ENCODE peak calls at places on chromosome 3, in five cellular contexts. U is GM13976; M is COLO829; L is activated T-helper 1 cell treated with anti-CD3 and anti-CD28 coated beads, Interleukin-2, amount 50 U/mL, for 16 hours; J is KBM-7. Q is an unnamed sample.

GRCh38 chr3:101676765-101677435 is at the start of gene ZBTB11:
- DNase-seq in L (peak; percentile 100), U (peak; percentile 96), M (peak; percentile 100), J (peak; percentile 99), Q (no peak)

GRCh38 chr3:132222868-132223538 is 94.2 kb upstream of the ACP3 start:
- DNase-seq in U (no peak), J (no peak), L (no peak), M (no peak), Q (no peak)

GRCh38 chr3:151630035-151630434 is 103.7 kb upstream of the AADACL2 start:
- DNase-seq in M (no peak), J (no peak), L (no peak), U (no peak), Q (no peak)

GRCh38 chr3:14793126-14793857 is 25.5 kb upstream of the FGD5 start:
- DNase-seq in M (no peak), J (no peak), U (no peak), L (no peak), Q (no peak)

GRCh38 chr3:167886690-167887089 is 151.2 kb downstream of the SERPINI1 start:
- DNase-seq in M (no peak), L (no peak), U (no peak), J (no peak), Q (no peak)

GRCh38 chr3:90062631-90063200 is 955.3 kb downstream of the EPHA3 start:
- DNase-seq in J (no peak), M (no peak), L (no peak), U (no peak), Q (peak; percentile 18)

GRCh38 chr3:79415351-79415750 is 352.4 kb downstream of the ROBO1 start:
- DNase-seq in L (no peak), J (no peak), M (no peak), U (no peak), Q (no peak)

GRCh38 chr3:47238017-47238416 is 44.6 kb downstream of the KIF9 start:
- DNase-seq in M (no peak), L (no peak), U (no peak), J (no peak), Q (no peak)

GRCh38 chr3:189395825-189396224 is 224.1 kb downstream of the TPRG1 start:
- DNase-seq in L (no peak), M (no peak), U (no peak), J (no peak), Q (no peak)

GRCh38 chr3:158912621-158913020 is 110.8 kb downstream of the MFSD1 start:
- DNase-seq in L (no peak), J (no peak), M (no peak), U (no peak), Q (no peak)

GRCh38 chr3:187714404-187714979 is 12.1 kb upstream of the RTP2 start:
- DNase-seq in M (peak; percentile 95), U (peak; percentile 72), J (peak; percentile 81), L (peak; percentile 30), Q (peak; percentile 42)

GRCh38 chr3:102223139-102223538 is 211.7 kb upstream of the ZPLD1 start:
- DNase-seq in L (no peak), J (no peak), M (no peak), U (no peak), Q (no peak)

GRCh38 chr3:101868534-101869464 is 19.5 kb downstream of the NFKBIZ start:
- DNase-seq in L (no peak), J (no peak), U (no peak), M (no peak), Q (no peak)

GRCh38 chr3:129417354-129417753 is 11.1 kb downstream of the EFCAB12 start:
- DNase-seq in U (no peak), L (no peak), J (peak; percentile 25), M (no peak), Q (peak; percentile 25)

GRCh38 chr3:37218206-37218605 is 43.8 kb upstream of the LRRFIP2 start:
- DNase-seq in M (no peak), L (no peak), J (no peak), U (no peak), Q (no peak)

Q was measured in MV-4-11.